ENCODE peak calls at places on chromosomes 4 and X, in six cellular contexts. One of them, this sample, is unnamed.

GRCh38 chr4:158513246-158513645 is 8.4 kb upstream of the RXFP1 start:
- DNase-seq in Jurkat, Clone E6-1: no peak
- DNase-seq in NCI-H1092: no peak
- DNase-seq in stimulated activated effector memory CD8-positive, alpha-beta T cell treated with anti-CD3 and anti-CD28 coated beads, Interleukin-12 subunit alpha, Interleukin-12 subunit beta, amount 100 ng/mL, for 72 hours: no peak
- DNase-seq in nephron progenitor cell: no peak
- DNase-seq in C1 segment of cervical spinal cord: no peak
- DNase-seq in this sample: no peak

GRCh38 chr4:179893967-179894590 is 2349.1 kb upstream of the TENM3 start:
- DNase-seq in NCI-H1092: no peak
- DNase-seq in stimulated activated effector memory CD8-positive, alpha-beta T cell treated with anti-CD3 and anti-CD28 coated beads, Interleukin-12 subunit alpha, Interleukin-12 subunit beta, amount 100 ng/mL, for 72 hours: no peak
- DNase-seq in nephron progenitor cell: no peak
- DNase-seq in C1 segment of cervical spinal cord: no peak
- DNase-seq in Jurkat, Clone E6-1: no peak
- DNase-seq in this sample: no peak

GRCh38 chr4:52234539-52235174 is 183.6 kb downstream of the SPATA18 start:
- DNase-seq in stimulated activated effector memory CD8-positive, alpha-beta T cell treated with anti-CD3 and anti-CD28 coated beads, Interleukin-12 subunit alpha, Interleukin-12 subunit beta, amount 100 ng/mL, for 72 hours: no peak
- DNase-seq in nephron progenitor cell: no peak
- DNase-seq in NCI-H1092: peak
- DNase-seq in Jurkat, Clone E6-1: no peak
- DNase-seq in C1 segment of cervical spinal cord: no peak
- DNase-seq in this sample: no peak

GRCh38 chr4:151304755-151305154 is 20.6 kb downstream of the SH3D19 start:
- DNase-seq in NCI-H1092: no peak
- DNase-seq in C1 segment of cervical spinal cord: no peak
- DNase-seq in stimulated activated effector memory CD8-positive, alpha-beta T cell treated with anti-CD3 and anti-CD28 coated beads, Interleukin-12 subunit alpha, Interleukin-12 subunit beta, amount 100 ng/mL, for 72 hours: no peak
- DNase-seq in nephron progenitor cell: no peak
- DNase-seq in Jurkat, Clone E6-1: no peak
- DNase-seq in this sample: no peak

GRCh38 chrX:40260123-40260751 is 162.5 kb upstream of the BCOR start:
- DNase-seq in nephron progenitor cell: no peak
- DNase-seq in Jurkat, Clone E6-1: no peak
- DNase-seq in C1 segment of cervical spinal cord: no peak
- DNase-seq in stimulated activated effector memory CD8-positive, alpha-beta T cell treated with anti-CD3 and anti-CD28 coated beads, Interleukin-12 subunit alpha, Interleukin-12 subunit beta, amount 100 ng/mL, for 72 hours: no peak
- DNase-seq in NCI-H1092: peak
- DNase-seq in this sample: no peak

GRCh38 chr4:113469023-113469390 is 292.5 kb downstream of the CAMK2D start:
- DNase-seq in nephron progenitor cell: no peak
- DNase-seq in Jurkat, Clone E6-1: no peak
- DNase-seq in stimulated activated effector memory CD8-positive, alpha-beta T cell treated with anti-CD3 and anti-CD28 coated beads, Interleukin-12 subunit alpha, Interleukin-12 subunit beta, amount 100 ng/mL, for 72 hours: no peak
- DNase-seq in C1 segment of cervical spinal cord: no peak
- DNase-seq in NCI-H1092: no peak
- DNase-seq in this sample: no peak

GRCh38 chrX:100635989-100636320 is 651 bp downstream of the TSPAN6 start:
- DNase-seq in Jurkat, Clone E6-1: no peak
- DNase-seq in nephron progenitor cell: no peak
- DNase-seq in stimulated activated effector memory CD8-positive, alpha-beta T cell treated with anti-CD3 and anti-CD28 coated beads, Interleukin-12 subunit alpha, Interleukin-12 subunit beta, amount 100 ng/mL, for 72 hours: no peak
- DNase-seq in C1 segment of cervical spinal cord: no peak
- DNase-seq in NCI-H1092: no peak
- DNase-seq in this sample: no peak

GRCh38 chr4:54063224-54063623 is 1.2 kb downstream of the CHIC2 start:
- DNase-seq in Jurkat, Clone E6-1: no peak
- DNase-seq in nephron progenitor cell: no peak
- DNase-seq in C1 segment of cervical spinal cord: no peak
- DNase-seq in stimulated activated effector memory CD8-positive, alpha-beta T cell treated with anti-CD3 and anti-CD28 coated beads, Interleukin-12 subunit alpha, Interleukin-12 subunit beta, amount 100 ng/mL, for 72 hours: no peak
- DNase-seq in NCI-H1092: no peak
- DNase-seq in this sample: no peak

GRCh38 chr4:8472689-8473197 is 32.2 kb downstream of the TRMT44 start:
- DNase-seq in C1 segment of cervical spinal cord: no peak
- DNase-seq in NCI-H1092: no peak
- DNase-seq in stimulated activated effector memory CD8-positive, alpha-beta T cell treated with anti-CD3 and anti-CD28 coated beads, Interleukin-12 subunit alpha, Interleukin-12 subunit beta, amount 100 ng/mL, for 72 hours: no peak
- DNase-seq in nephron progenitor cell: peak
- DNase-seq in Jurkat, Clone E6-1: no peak
- DNase-seq in this sample: no peak

GRCh38 chr4:114600066-114600552 is 1.5 kb downstream of the UGT8 start:
- DNase-seq in Jurkat, Clone E6-1: no peak
- DNase-seq in C1 segment of cervical spinal cord: no peak
- DNase-seq in nephron progenitor cell: no peak
- DNase-seq in stimulated activated effector memory CD8-positive, alpha-beta T cell treated with anti-CD3 and anti-CD28 coated beads, Interleukin-12 subunit alpha, Interleukin-12 subunit beta, amount 100 ng/mL, for 72 hours: no peak
- DNase-seq in NCI-H1092: no peak
- DNase-seq in this sample: no peak

GRCh38 chr4:76212851-76213414 is 691 bp downstream of the SCARB2 start:
- DNase-seq in NCI-H1092: no peak
- DNase-seq in Jurkat, Clone E6-1: peak
- DNase-seq in nephron progenitor cell: no peak
- DNase-seq in stimulated activated effector memory CD8-positive, alpha-beta T cell treated with anti-CD3 and anti-CD28 coated beads, Interleukin-12 subunit alpha, Interleukin-12 subunit beta, amount 100 ng/mL, for 72 hours: no peak
- DNase-seq in C1 segment of cervical spinal cord: no peak
- DNase-seq in this sample: peak

This sample was measured in effector memory CD4-positive, alpha-beta T cell.